ENCODE peak calls at places on chromosomes 12 and 14, in six cellular contexts. A is SK-N-SH, D is trophoblast cell, I is choroid plexus epithelial cell, K is HEK293T, J is fibroblast of mammary gland. Y is an unnamed sample.

GRCh38 chr12:76628745-76629144 is 69.2 kb upstream of the OSBPL8 start:
- DNase-seq in J (no peak), I (no peak), K (no peak), A (no peak), D (no peak), Y (no peak)

GRCh38 chr12:6538420-6539275 is 4.3 kb downstream of the GAPDH start:
- DNase-seq in I (no peak), K (peak; percentile 15), J (peak; percentile 50), D (peak; percentile 63), A (peak; percentile 40), Y (peak; percentile 57)

GRCh38 chr14:100715803-100716202 is 10.9 kb upstream of the DLK1 start:
- DNase-seq in K (no peak), J (no peak), I (no peak), D (no peak), A (no peak), Y (no peak)

GRCh38 chr12:55797068-55797467 is 20.5 kb downstream of the SARNP start:
- DNase-seq in J (peak; percentile 63), I (peak; percentile 81), K (peak; percentile 55), D (peak; percentile 23), A (peak; percentile 68), Y (peak; percentile 60)

GRCh38 chr12:46661161-46661845 is 164.5 kb downstream of the SLC38A4 start:
- DNase-seq in D (no peak), K (peak; percentile 45), A (peak; percentile 39), I (peak; percentile 97), J (peak; percentile 93), Y (peak; percentile 90)

GRCh38 chr12:76670776-76671175 is 93.1 kb upstream of the ZDHHC17 start:
- DNase-seq in K (no peak), D (no peak), A (no peak), J (peak; percentile 37), I (peak; percentile 60), Y (peak; percentile 89)

GRCh38 chr12:69440016-69440415 is 30.2 kb upstream of the FRS2 start:
- DNase-seq in I (no peak), K (no peak), D (peak; percentile 41), A (no peak), J (no peak), Y (no peak)

GRCh38 chr14:33081259-33081658 is 142.6 kb downstream of the NPAS3 start:
- DNase-seq in I (no peak), A (no peak), K (no peak), D (no peak), J (no peak), Y (no peak)

GRCh38 chr12:74906224-74906623 is 303.4 kb downstream of the KCNC2 start:
- DNase-seq in I (no peak), K (peak; percentile 19), A (no peak), D (no peak), J (peak; percentile 15), Y (no peak)

GRCh38 chr14:101830271-101830670 is 68.8 kb downstream of the PPP2R5C start:
- DNase-seq in D (no peak), K (no peak), I (no peak), J (no peak), A (no peak), Y (no peak)

GRCh38 chr12:122929812-122930211 is 33.9 kb upstream of the VPS37B start:
- DNase-seq in A (no peak), K (no peak), J (no peak), I (no peak), D (no peak), Y (no peak)

GRCh38 chr12:13177373-13177772 is 19.2 kb upstream of the EMP1 start:
- DNase-seq in D (no peak), I (no peak), A (no peak), J (peak; percentile 68), K (no peak), Y (no peak)

GRCh38 chr12:124639407-124639806 is 72.0 kb upstream of the NCOR2 start:
- DNase-seq in K (no peak), I (no peak), D (no peak), J (no peak), A (no peak), Y (no peak)

GRCh38 chr14:99724196-99724891 is 40.2 kb downstream of the CYP46A1 start:
- DNase-seq in A (no peak), I (no peak), D (no peak), J (peak; percentile 34), K (no peak), Y (no peak)

GRCh38 chr12:6827982-6828670 is at the start of gene P3H3:
- DNase-seq in A (peak; percentile 84), J (peak; percentile 63), K (peak; percentile 46), I (peak; percentile 39), D (no peak), Y (peak; percentile 24)

GRCh38 chr12:113127791-113128199 is 7.8 kb downstream of the RASAL1 start:
- DNase-seq in I (no peak), K (no peak), D (no peak), J (no peak), A (peak; percentile 21), Y (no peak)